ENCODE peak calls at places on chromosomes 12 and 14, in eight cellular contexts. G, X, Z, H, K, L, B and J are unnamed samples. For H3K9me3, the result is how much of the 10 kb centered on the place peaks cover.

GRCh38 chr12:67939611-67940010 is 49.6 kb upstream of the IFNG-AS1 start:
- DNase-seq in G (no peak), X (no peak), Z (no peak), H (no peak), K (no peak), L (no peak), B (no peak), J (no peak)

GRCh38 chr14:75917322-75918251 is 64.2 kb downstream of the TGFB3 start:
- DNase-seq in G (no peak), X (no peak), Z (no peak), H (no peak), K (no peak), L (no peak), B (no peak), J (no peak)

GRCh38 chr14:71430321-71431168 is 501.7 kb upstream of the RGS6 start:
- DNase-seq in G (no peak), X (no peak), Z (no peak), H (no peak), K (no peak), L (no peak), B (no peak), J (no peak)

GRCh38 chr12:120529641-120530314 is 820 bp upstream of the COQ5 start:
- DNase-seq in G (peak), X (no peak), Z (peak), H (no peak), K (peak), L (peak), B (peak), J (no peak)

GRCh38 chr14:51872396-51872795 is 12.0 kb downstream of the GNG2 start:
- DNase-seq in G (no peak), X (no peak), Z (no peak), H (no peak), K (no peak), L (no peak), B (no peak), J (no peak)

GRCh38 chr12:118127867-118128266 is 8.1 kb upstream of the PEBP1 start:
- DNase-seq in G (no peak), X (no peak), Z (no peak), H (no peak), K (no peak), L (no peak), B (no peak), J (no peak)

GRCh38 chr14:75399819-75400678 is 27.8 kb upstream of the JDP2 start:
- DNase-seq in G (peak), X (peak), Z (peak), H (peak), K (peak), L (peak), B (peak), J (no peak)

GRCh38 chr12:65279387-65280112 is 1.1 kb downstream of the MSRB3 start:
- DNase-seq in G (no peak), X (no peak), Z (no peak), H (no peak), K (no peak), L (no peak), B (no peak), J (no peak)

GRCh38 chr14:97379091-97379531 is 581.9 kb downstream of the VRK1 start:
- DNase-seq in G (peak), X (no peak), Z (no peak), H (no peak), K (no peak), L (no peak), B (no peak), J (no peak)

GRCh38 chr14:104292084-104292970 is 153.9 kb downstream of the KIF26A start:
- DNase-seq in G (peak), X (no peak), Z (no peak), H (no peak), K (no peak), L (no peak), B (no peak), J (no peak)

GRCh38 chr14:104290058-104290667 is 151.8 kb downstream of the KIF26A start:
- DNase-seq in G (no peak), X (no peak), Z (no peak), H (no peak), K (no peak), L (no peak), B (no peak), J (no peak)

GRCh38 chr14:104289485-104289884 is 151.1 kb downstream of the KIF26A start:
- DNase-seq in G (no peak), X (no peak), Z (peak), H (no peak), K (no peak), L (no peak), B (no peak), J (no peak)

GRCh38 chr14:104291123-104292000 is 153.0 kb downstream of the KIF26A start:
- DNase-seq in G (peak), X (no peak), Z (peak), H (no peak), K (no peak), L (no peak), B (no peak), J (no peak)

DNA sequence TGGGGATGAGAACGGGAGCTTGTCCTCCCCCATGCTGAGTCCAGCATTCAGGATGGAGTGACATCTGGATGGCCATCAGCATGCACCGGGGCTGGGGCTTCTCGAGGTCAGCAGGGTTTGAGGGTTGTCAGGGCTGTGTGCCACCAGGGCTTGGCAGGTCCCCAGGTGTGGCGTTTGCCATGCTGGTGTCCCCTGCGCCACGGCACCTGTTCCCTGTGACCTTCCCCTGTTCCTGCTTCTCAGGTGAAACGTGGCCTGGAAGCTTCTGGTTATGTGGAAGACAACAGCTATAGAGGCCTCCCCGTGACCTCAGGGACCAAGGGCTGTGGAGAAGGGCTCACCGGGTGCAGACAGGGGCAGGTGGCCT is 152.4 kb downstream of the KIF26A start:
- DNase-seq in G (peak), X (no peak), Z (no peak), H (no peak), K (no peak), L (no peak), B (no peak), J (no peak)
- H3K9me3 ChIP-seq in G (under half), X (under half), Z (under half), H (under half), K (under half), L (under half), B (under half), J (under half)

DNA sequence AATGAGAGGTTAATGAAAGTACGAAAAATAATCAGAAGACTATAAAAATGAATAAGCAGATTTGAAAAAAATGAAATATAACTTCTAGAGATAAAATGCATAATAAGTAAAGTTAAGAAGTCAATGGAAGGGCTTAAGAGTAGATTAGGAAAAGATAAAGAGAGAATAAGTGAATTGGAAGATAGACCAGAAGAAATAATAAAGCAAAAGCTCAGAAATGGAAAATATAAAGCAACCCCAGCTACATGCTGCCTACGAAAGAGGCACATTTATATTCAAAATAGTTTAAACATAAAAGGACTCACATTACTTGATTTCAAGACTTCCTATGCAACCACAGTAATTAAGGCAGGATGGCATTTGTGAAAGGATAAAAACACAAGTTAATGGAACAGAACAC is 19.9 kb downstream of the ZNF605 start:
- DNase-seq in G (no peak), X (no peak), Z (no peak), H (no peak), K (no peak), L (no peak), B (no peak), J (no peak)
- H3K9me3 ChIP-seq in G (half or more), X (half or more), Z (under half), H (half or more), K (under half), L (under half), B (under half), J (under half)

DNA sequence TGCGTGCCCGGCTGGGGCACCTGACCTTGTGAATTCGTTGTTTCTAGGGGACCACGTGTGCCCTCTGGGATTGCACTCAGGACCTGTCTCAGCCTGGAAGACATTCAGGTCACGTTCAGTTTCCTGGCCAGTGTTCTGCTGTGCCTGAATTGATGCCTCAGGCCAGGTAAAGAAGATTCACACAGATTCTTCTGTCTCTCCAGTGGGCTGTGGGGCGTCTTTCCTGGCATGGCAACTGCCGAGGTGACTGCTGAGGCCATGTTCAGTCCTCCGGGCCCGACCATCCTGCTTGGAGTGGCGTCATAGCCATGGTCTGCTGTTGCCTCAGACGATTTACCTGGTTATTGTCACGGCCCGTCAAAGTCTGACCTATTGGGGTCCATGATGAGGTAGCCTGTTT is 13.5 kb downstream of the ZNF605 start:
- DNase-seq in G (no peak), X (no peak), Z (no peak), H (no peak), K (no peak), L (no peak), B (no peak), J (no peak)
- H3K9me3 ChIP-seq in G (half or more), X (half or more), Z (under half), H (half or more), K (under half), L (under half), B (under half), J (under half)

DNA sequence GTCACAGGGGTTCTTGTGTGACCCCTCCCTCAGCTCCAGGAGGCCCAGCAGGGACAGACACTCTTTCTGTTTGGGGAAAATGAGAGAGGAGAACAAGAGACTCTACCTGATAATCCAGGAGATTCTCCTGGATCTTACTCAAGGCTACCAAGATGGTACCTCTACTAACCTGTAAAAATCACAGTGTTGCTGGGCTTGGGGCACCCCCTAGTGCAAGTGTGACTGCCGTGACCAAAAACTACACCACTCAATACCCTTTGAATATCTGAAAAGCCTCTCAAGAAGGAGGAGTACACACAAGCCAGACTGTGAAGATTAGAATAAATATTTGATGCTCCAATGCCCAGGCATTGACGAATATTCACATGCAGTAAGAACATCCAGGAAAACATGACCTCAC is 965.3 kb downstream of the LRFN5 start:
- DNase-seq in G (no peak), X (no peak), Z (no peak), H (no peak), K (no peak), L (no peak), B (no peak), J (no peak)
- H3K9me3 ChIP-seq in G (under half), X (under half), Z (under half), H (under half), K (under half), L (under half), B (under half), J (under half)

GRCh38 chr14:57530571-57530970 is 36.9 kb upstream of the CCDC198 start:
- DNase-seq in G (no peak), X (no peak), Z (no peak), H (no peak), K (no peak), L (no peak), B (no peak), J (no peak)
- H3K9me3 ChIP-seq in G (under half), X (under half), Z (under half), H (under half), K (under half), L (under half), B (under half), J (under half)

DNA sequence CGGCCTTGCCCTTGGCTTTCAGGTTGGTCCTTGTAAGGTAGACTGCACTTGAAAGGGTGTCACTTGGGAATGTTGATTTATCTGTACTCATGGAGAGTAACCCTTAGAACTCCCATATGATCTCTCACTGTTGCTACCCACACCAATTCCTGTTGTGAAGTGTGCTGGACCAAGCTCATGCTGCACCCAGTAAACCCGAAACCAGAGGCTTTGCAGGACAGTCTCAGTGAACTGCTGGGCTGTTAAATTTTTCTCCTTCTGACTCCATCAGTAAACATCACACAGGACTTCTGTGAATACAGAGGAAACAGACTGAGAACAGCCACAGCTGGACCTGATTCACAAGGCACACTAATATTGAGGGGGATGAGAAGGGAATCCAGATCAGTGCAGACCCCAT is 783.0 kb downstream of the TMEM121 start:
- DNase-seq in G (no peak), X (no peak), Z (no peak), H (no peak), K (no peak), L (no peak), B (no peak), J (no peak)
- H3K9me3 ChIP-seq in G (under half), X (under half), Z (under half), H (under half), K (under half), L (under half), B (under half), J (under half)

GRCh38 chr14:20219033-20219432 is 4.5 kb upstream of the OR11H6 start:
- DNase-seq in G (no peak), X (no peak), Z (peak), H (no peak), K (no peak), L (peak), B (no peak), J (no peak)

GRCh38 chr14:20228681-20229080 is at the start of gene OR11H7:
- DNase-seq in G (no peak), X (no peak), Z (no peak), H (no peak), K (no peak), L (no peak), B (no peak), J (no peak)

GRCh38 chr14:20223410-20223809 is at the start of gene OR11H6:
- DNase-seq in G (no peak), X (no peak), Z (no peak), H (no peak), K (no peak), L (no peak), B (no peak), J (no peak)
- H3K9me3 ChIP-seq in G (under half), X (under half), Z (under half), H (under half), K (under half), L (under half), B (under half), J (under half)

DNA sequence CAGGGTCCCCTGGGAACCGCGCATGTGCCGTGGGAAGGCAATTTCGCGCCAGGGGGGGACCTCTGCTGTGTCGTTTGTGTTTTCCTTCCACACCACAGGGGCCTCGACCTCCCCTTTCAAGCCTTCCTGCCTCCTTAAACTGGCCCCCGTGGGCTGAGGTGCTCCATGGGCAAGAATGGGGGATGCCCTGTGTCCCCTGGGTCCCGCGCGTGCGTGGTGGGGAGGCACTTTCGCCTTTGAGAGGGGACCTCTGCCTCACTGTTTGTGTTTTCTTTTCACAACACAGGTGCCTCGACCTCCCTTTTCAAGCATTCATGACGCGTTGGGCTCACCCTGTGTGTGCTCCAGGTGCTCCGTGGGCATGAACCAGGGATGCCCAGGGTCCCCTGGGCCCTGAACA is 348.8 kb downstream of the ALG10 start:
- DNase-seq in G (no peak), X (no peak), Z (no peak), H (no peak), K (no peak), L (no peak), B (no peak), J (no peak)
- H3K9me3 ChIP-seq in G (under half), X (under half), Z (under half), H (half or more), K (under half), L (under half), B (half or more), J (under half)